ENCODE peak calls at places on chromosomes 7 and 10, in ten cellular contexts. G is GM23248, Z is SK-N-SH, Y is OCI-LY7, H is PC-9, Q is Karpas-422, X is hepatocyte, N is HCT116, L is MM.1S, I is GM23338. S is an unnamed sample. For H4K20me1 and H3K9me2, the result is how much of the 10 kb centered on the place peaks cover.

GRCh38 chr10:95606922-95607321 is 45.8 kb upstream of the SORBS1 start:
- DNase-seq in Y (no peak), X (no peak), L (no peak), Z (no peak), H (no peak), Q (no peak), N (no peak), I (no peak), G (no peak), S (no peak)

GRCh38 chr7:37494940-37495339 is 46.3 kb upstream of the ELMO1 start:
- DNase-seq in Z (no peak), Y (no peak), Q (no peak), N (no peak), X (no peak), L (peak), G (no peak), H (no peak), I (no peak), S (no peak)

GRCh38 chr7:74254858-74255379 is 720 bp upstream of the RFC2 start:
- DNase-seq in N (no peak), H (no peak), Q (peak), G (no peak), Y (peak), I (no peak), Z (no peak), L (no peak), X (no peak), S (no peak)

GRCh38 chr7:28549998-28550397 is 137.7 kb downstream of the CREB5 start:
- DNase-seq in X (no peak), N (no peak), Y (no peak), Z (no peak), G (no peak), L (no peak), H (no peak), Q (no peak), I (no peak), S (no peak)

GRCh38 chr7:42315631-42316030 is 78.6 kb upstream of the GLI3 start:
- DNase-seq in L (no peak), I (no peak), Q (no peak), G (peak), N (no peak), H (no peak), X (no peak), Y (peak), Z (no peak), S (peak)

GRCh38 chr10:125082881-125083575 is 77.3 kb downstream of the CTBP2 start:
- DNase-seq in I (no peak), X (no peak), Y (no peak), Z (no peak), L (no peak), H (no peak), N (no peak), G (no peak), Q (no peak), S (no peak)

GRCh38 chr10:50417906-50418697 is 166.8 kb upstream of the ASAH2 start:
- DNase-seq in X (peak), N (peak), I (peak), Y (peak), Q (no peak), L (no peak), H (peak), G (peak), Z (peak), S (peak)

GRCh38 chr7:44076101-44076895 is 6.0 kb downstream of the POLM start:
- DNase-seq in L (no peak), I (no peak), N (no peak), Y (no peak), Q (no peak), Z (no peak), G (no peak), H (no peak), X (no peak), S (no peak)

GRCh38 chr7:98687331-98687863 is 70.3 kb downstream of the NPTX2 start:
- DNase-seq in I (no peak), L (no peak), Z (peak), Q (no peak), N (no peak), Y (no peak), G (no peak), X (no peak), H (no peak), S (no peak)

GRCh38 chr10:126315471-126316177 is 72.7 kb downstream of the ADAM12 start:
- DNase-seq in Y (no peak), X (peak), I (no peak), H (no peak), G (peak), L (no peak), Z (no peak), Q (no peak), N (no peak), S (peak)

GRCh38 chr7:44565097-44565794 is 8.5 kb downstream of the DDX56 start:
- DNase-seq in I (peak), H (no peak), Z (peak), Q (peak), N (no peak), X (peak), L (peak), Y (peak), G (peak), S (peak)

GRCh38 chr7:73899731-73900142 is 38.8 kb downstream of the TMEM270 start:
- DNase-seq in H (peak), X (no peak), G (peak), I (no peak), Q (no peak), Y (no peak), L (no peak), Z (no peak), N (no peak), S (peak)

GRCh38 chr7:138359891-138360582 is 100.0 kb upstream of the TRIM24 start:
- DNase-seq in H (no peak), X (no peak), Q (no peak), G (no peak), N (no peak), L (no peak), Y (no peak), I (no peak), Z (no peak), S (no peak)

GRCh38 chr10:73182568-73182967 is 14.6 kb downstream of the FAM149B1 start:
- DNase-seq in X (peak), L (no peak), Y (no peak), N (no peak), I (no peak), Q (no peak), H (no peak), G (peak), Z (no peak), S (no peak)

DNA sequence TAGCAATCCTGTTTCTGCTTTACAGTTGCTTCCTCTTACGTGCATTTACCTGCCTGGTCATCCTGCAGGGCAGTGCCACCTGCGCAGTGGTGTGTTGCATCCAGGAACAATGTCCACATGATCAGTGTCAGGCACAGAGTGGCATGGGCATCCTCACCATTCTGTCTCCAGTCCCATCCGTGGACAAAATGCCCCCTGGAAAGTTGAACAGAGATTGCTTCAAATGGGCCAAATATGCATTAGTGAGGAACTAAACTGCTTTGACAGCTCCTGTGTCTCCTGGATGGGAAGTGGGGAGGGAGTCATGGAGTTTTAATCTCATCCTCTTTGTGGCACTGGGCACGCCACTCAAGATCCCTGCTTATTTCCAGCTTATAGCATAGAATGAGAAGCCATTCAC is 151.8 kb downstream of the DPP6 start:
- DNase-seq in N (no peak), I (no peak), Q (no peak), Y (no peak), X (no peak), L (no peak), H (no peak), Z (no peak), G (no peak), S (no peak)
- H2AFZ ChIP-seq in N (no peak), I (no peak), Q (no peak), Y (no peak), X (no peak), L (no peak), H (no peak), Z (no peak), G (no peak), S (no peak)

DNA sequence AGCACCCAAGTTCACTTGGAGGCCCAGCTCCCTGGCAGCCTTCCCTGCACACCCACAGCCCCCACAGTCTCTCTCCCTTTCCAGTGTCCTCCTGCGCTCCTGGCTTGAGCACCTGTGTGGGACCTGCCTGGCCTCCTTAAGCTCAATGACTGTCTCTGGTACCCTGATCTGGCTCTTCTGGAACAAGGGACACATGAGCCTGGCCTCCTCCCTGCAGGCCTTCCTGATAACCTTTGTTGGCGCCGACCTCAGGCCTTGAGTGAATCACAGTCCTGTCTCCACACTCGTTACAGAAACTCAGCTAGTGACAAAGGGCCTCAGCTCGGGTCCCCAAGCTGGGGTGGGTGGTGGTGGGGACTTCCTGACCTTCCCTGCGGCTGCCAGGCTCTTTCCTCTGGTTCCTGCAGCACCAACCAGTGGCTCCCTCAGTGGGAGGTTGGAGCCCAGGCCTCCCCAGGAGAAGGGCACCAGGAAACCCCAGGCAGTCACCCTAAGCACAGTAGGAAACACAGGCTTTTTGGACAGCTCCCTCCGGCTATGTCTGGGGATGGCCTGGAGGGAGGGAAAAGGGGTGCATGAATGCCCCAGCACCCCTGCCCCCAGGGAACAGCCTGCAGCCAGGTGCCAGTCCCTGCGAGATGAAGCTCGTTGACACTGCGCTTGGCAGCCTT is 147.3 kb downstream of the SH3PXD2A start:
- DNase-seq in H (no peak), G (no peak), X (no peak), Q (no peak), Y (no peak), Z (no peak), I (no peak), N (no peak), L (no peak), S (no peak)
- H4K20me1 ChIP-seq in H (under half), G (under half), X (under half), Q (under half), Y (under half), Z (under half), I (under half), N (under half), L (under half), S (under half)

DNA sequence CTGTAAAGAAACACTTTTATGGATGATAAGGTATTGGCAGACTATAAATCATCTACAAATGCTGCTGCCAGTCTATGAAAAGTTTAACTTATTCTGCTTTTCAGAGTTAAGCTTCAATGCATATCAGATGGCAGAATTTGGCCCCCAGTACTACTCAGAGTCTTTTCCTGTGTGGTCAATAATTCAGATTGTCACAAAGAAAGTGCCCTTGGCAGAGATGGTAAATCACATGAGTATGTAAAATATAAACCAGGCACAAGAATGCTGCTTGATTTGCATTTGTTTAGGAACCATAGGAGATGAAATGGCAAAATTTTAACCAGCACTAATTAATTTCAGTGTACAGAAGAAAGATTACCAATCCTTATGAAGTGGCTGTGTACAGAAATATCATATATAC is 818.3 kb upstream of the POT1 start:
- DNase-seq in G (no peak), Z (no peak), L (no peak), I (no peak), Y (no peak), N (no peak), H (no peak), X (no peak), Q (no peak), S (no peak)
- H3K9me2 ChIP-seq in G (under half), Z (under half), L (under half), I (under half), Y (under half), N (under half), H (under half), X (under half), Q (under half), S (under half)

GRCh38 chr10:22389856-22390589 is 44.7 kb downstream of the SPAG6 start:
- DNase-seq in Q (no peak), X (no peak), L (peak), H (no peak), I (no peak), Z (no peak), N (no peak), G (no peak), Y (no peak), S (no peak)

GRCh38 chr10:22386396-22386928 is 41.2 kb downstream of the SPAG6 start:
- DNase-seq in X (no peak), H (no peak), Q (no peak), I (no peak), G (no peak), N (no peak), Y (no peak), Z (no peak), L (no peak), S (no peak)

GRCh38 chr10:22391605-22392004 is 46.3 kb downstream of the SPAG6 start:
- DNase-seq in Q (no peak), X (no peak), G (no peak), I (no peak), Z (no peak), L (no peak), H (no peak), Y (no peak), N (no peak), S (no peak)
- H2AFZ ChIP-seq in Q (no peak), X (no peak), G (no peak), I (no peak), Z (no peak), L (no peak), H (no peak), Y (no peak), N (peak), S (no peak)

GRCh38 chr7:18450021-18450420 is 45.5 kb upstream of the HDAC9 start:
- DNase-seq in H (no peak), Q (no peak), Z (no peak), I (no peak), X (no peak), Y (no peak), L (no peak), N (no peak), G (peak), S (no peak)
- H4K20me1 ChIP-seq in H (under half), Q (under half), Z (under half), I (under half), X (under half), Y (under half), L (under half), N (under half), G (under half), S (under half)

S was measured in PC-3.